ENCODE peak calls at places on chromosomes 6 and 20, in six cellular contexts. One of them, this sample, is unnamed.
A peak's percentile ranks its signal among the peaks of the same experiment; 100 is the strongest.

GRCh38 chr6:137637161-137637560 is 143.0 kb upstream of the OLIG3 start:
- DNase-seq in uterus: no peak
- DNase-seq in GM06990: no peak
- DNase-seq in mammary epithelial cell: peak; percentile 76
- DNase-seq in fibroblast of the aortic adventitia: peak; percentile 100
- DNase-seq in psoas muscle: no peak
- DNase-seq in this sample: peak; percentile 81

GRCh38 chr6:104959453-104959858 is 2.5 kb downstream of the LIN28B start:
- DNase-seq in uterus: no peak
- DNase-seq in GM06990: no peak
- DNase-seq in mammary epithelial cell: no peak
- DNase-seq in fibroblast of the aortic adventitia: no peak
- DNase-seq in psoas muscle: no peak
- DNase-seq in this sample: no peak

GRCh38 chr20:25285856-25286798 is 38.2 kb downstream of the PYGB start:
- DNase-seq in uterus: peak; percentile 12
- DNase-seq in GM06990: no peak
- DNase-seq in mammary epithelial cell: no peak
- DNase-seq in fibroblast of the aortic adventitia: no peak
- DNase-seq in psoas muscle: no peak
- DNase-seq in this sample: no peak

GRCh38 chr6:88983532-88983931 is 20.1 kb upstream of the RNGTT start:
- DNase-seq in uterus: no peak
- DNase-seq in GM06990: no peak
- DNase-seq in mammary epithelial cell: peak; percentile 19
- DNase-seq in fibroblast of the aortic adventitia: peak; percentile 68
- DNase-seq in psoas muscle: peak; percentile 19
- DNase-seq in this sample: peak; percentile 26

GRCh38 chr6:161694995-161695394 is 421.1 kb upstream of the AGPAT4 start:
- DNase-seq in uterus: no peak
- DNase-seq in GM06990: no peak
- DNase-seq in mammary epithelial cell: no peak
- DNase-seq in fibroblast of the aortic adventitia: peak; percentile 33
- DNase-seq in psoas muscle: no peak
- DNase-seq in this sample: peak; percentile 44

GRCh38 chr6:136750821-136751220 is 41.5 kb downstream of the MAP3K5 start:
- DNase-seq in uterus: no peak
- DNase-seq in GM06990: no peak
- DNase-seq in mammary epithelial cell: no peak
- DNase-seq in fibroblast of the aortic adventitia: peak; percentile 10
- DNase-seq in psoas muscle: no peak
- DNase-seq in this sample: peak; percentile 36

GRCh38 chr6:144581807-144582537 is 296.8 kb downstream of the UTRN start:
- DNase-seq in uterus: no peak
- DNase-seq in GM06990: no peak
- DNase-seq in mammary epithelial cell: no peak
- DNase-seq in fibroblast of the aortic adventitia: peak; percentile 43
- DNase-seq in psoas muscle: no peak
- DNase-seq in this sample: peak; percentile 28

GRCh38 chr20:56430471-56430870 is 18.4 kb downstream of the CASS4 start:
- DNase-seq in uterus: no peak
- DNase-seq in GM06990: no peak
- DNase-seq in mammary epithelial cell: no peak
- DNase-seq in fibroblast of the aortic adventitia: no peak
- DNase-seq in psoas muscle: no peak
- DNase-seq in this sample: no peak

GRCh38 chr6:111764238-111765182 is 108.7 kb downstream of the FYN start:
- DNase-seq in uterus: no peak
- DNase-seq in GM06990: peak; percentile 66
- DNase-seq in mammary epithelial cell: no peak
- DNase-seq in fibroblast of the aortic adventitia: no peak
- DNase-seq in psoas muscle: no peak
- DNase-seq in this sample: peak; percentile 93

GRCh38 chr6:65117854-65118409 is 589.1 kb downstream of the EYS start:
- DNase-seq in uterus: no peak
- DNase-seq in GM06990: no peak
- DNase-seq in mammary epithelial cell: no peak
- DNase-seq in fibroblast of the aortic adventitia: no peak
- DNase-seq in psoas muscle: no peak
- DNase-seq in this sample: no peak

GRCh38 chr6:10300071-10300470 is 114.8 kb downstream of the TFAP2A start:
- DNase-seq in uterus: no peak
- DNase-seq in GM06990: no peak
- DNase-seq in mammary epithelial cell: peak; percentile 80
- DNase-seq in fibroblast of the aortic adventitia: no peak
- DNase-seq in psoas muscle: no peak
- DNase-seq in this sample: peak; percentile 14

GRCh38 chr6:127737009-127737486 is 160.1 kb downstream of the C6orf58 start:
- DNase-seq in uterus: peak; percentile 17
- DNase-seq in GM06990: peak; percentile 1
- DNase-seq in mammary epithelial cell: peak; percentile 50
- DNase-seq in fibroblast of the aortic adventitia: peak; percentile 79
- DNase-seq in psoas muscle: no peak
- DNase-seq in this sample: peak; percentile 63

GRCh38 chr6:57069920-57070331 is 20.1 kb upstream of the ZNF451 start:
- DNase-seq in uterus: no peak
- DNase-seq in GM06990: no peak
- DNase-seq in mammary epithelial cell: no peak
- DNase-seq in fibroblast of the aortic adventitia: peak; percentile 52
- DNase-seq in psoas muscle: no peak
- DNase-seq in this sample: no peak

GRCh38 chr6:163530406-163530805 is 115.9 kb downstream of the QKI start:
- DNase-seq in uterus: no peak
- DNase-seq in GM06990: no peak
- DNase-seq in mammary epithelial cell: no peak
- DNase-seq in fibroblast of the aortic adventitia: no peak
- DNase-seq in psoas muscle: no peak
- DNase-seq in this sample: no peak

GRCh38 chr20:59751075-59751711 is 146.9 kb downstream of the PHACTR3 start:
- DNase-seq in uterus: peak; percentile 22
- DNase-seq in GM06990: peak; percentile 71
- DNase-seq in mammary epithelial cell: peak; percentile 42
- DNase-seq in fibroblast of the aortic adventitia: peak; percentile 9
- DNase-seq in psoas muscle: peak; percentile 65
- DNase-seq in this sample: peak; percentile 86

GRCh38 chr6:85078071-85078470 is 313.7 kb upstream of the TBX18 start:
- DNase-seq in uterus: no peak
- DNase-seq in GM06990: no peak
- DNase-seq in mammary epithelial cell: peak; percentile 91
- DNase-seq in fibroblast of the aortic adventitia: peak; percentile 78
- DNase-seq in psoas muscle: no peak
- DNase-seq in this sample: no peak

GRCh38 chr6:144152334-144152900 is 2.1 kb downstream of the STX11 start:
- DNase-seq in uterus: no peak
- DNase-seq in GM06990: no peak
- DNase-seq in mammary epithelial cell: peak; percentile 2
- DNase-seq in fibroblast of the aortic adventitia: no peak
- DNase-seq in psoas muscle: no peak
- DNase-seq in this sample: no peak

GRCh38 chr6:163572612-163573011 is 158.1 kb downstream of the QKI start:
- DNase-seq in uterus: no peak
- DNase-seq in GM06990: no peak
- DNase-seq in mammary epithelial cell: no peak
- DNase-seq in fibroblast of the aortic adventitia: no peak
- DNase-seq in psoas muscle: no peak
- DNase-seq in this sample: no peak

GRCh38 chr6:142696689-142697088 is 248.3 kb downstream of the HIVEP2 start:
- DNase-seq in uterus: peak; percentile 35
- DNase-seq in GM06990: no peak
- DNase-seq in mammary epithelial cell: peak; percentile 35
- DNase-seq in fibroblast of the aortic adventitia: no peak
- DNase-seq in psoas muscle: peak; percentile 29
- DNase-seq in this sample: no peak

GRCh38 chr20:25230177-25230831 is 17.6 kb upstream of the PYGB start:
- DNase-seq in uterus: no peak
- DNase-seq in GM06990: no peak
- DNase-seq in mammary epithelial cell: no peak
- DNase-seq in fibroblast of the aortic adventitia: peak; percentile 64
- DNase-seq in psoas muscle: no peak
- DNase-seq in this sample: peak; percentile 37

GRCh38 chr6:97026298-97026697 is 101.8 kb downstream of the KLHL32 start:
- DNase-seq in uterus: no peak
- DNase-seq in GM06990: no peak
- DNase-seq in mammary epithelial cell: no peak
- DNase-seq in fibroblast of the aortic adventitia: no peak
- DNase-seq in psoas muscle: no peak
- DNase-seq in this sample: no peak

GRCh38 chr6:126051739-126052138 is 65.4 kb downstream of the TRMT11 start:
- DNase-seq in uterus: no peak
- DNase-seq in GM06990: no peak
- DNase-seq in mammary epithelial cell: no peak
- DNase-seq in fibroblast of the aortic adventitia: no peak
- DNase-seq in psoas muscle: no peak
- DNase-seq in this sample: no peak

GRCh38 chr6:75748743-75749538 is at the start of gene MYO6:
- DNase-seq in uterus: peak; percentile 44
- DNase-seq in GM06990: peak; percentile 83
- DNase-seq in mammary epithelial cell: peak; percentile 68
- DNase-seq in fibroblast of the aortic adventitia: peak; percentile 56
- DNase-seq in psoas muscle: peak; percentile 77
- DNase-seq in this sample: peak; percentile 79

GRCh38 chr6:121756643-121757042 is 321.2 kb downstream of the GJA1 start:
- DNase-seq in uterus: no peak
- DNase-seq in GM06990: no peak
- DNase-seq in mammary epithelial cell: no peak
- DNase-seq in fibroblast of the aortic adventitia: peak; percentile 54
- DNase-seq in psoas muscle: no peak
- DNase-seq in this sample: no peak

GRCh38 chr6:35386989-35387388 is 44.6 kb downstream of the PPARD start:
- DNase-seq in uterus: no peak
- DNase-seq in GM06990: no peak
- DNase-seq in mammary epithelial cell: no peak
- DNase-seq in fibroblast of the aortic adventitia: no peak
- DNase-seq in psoas muscle: no peak
- DNase-seq in this sample: no peak

GRCh38 chr6:15839969-15840541 is 177.2 kb upstream of the DTNBP1 start:
- DNase-seq in uterus: no peak
- DNase-seq in GM06990: no peak
- DNase-seq in mammary epithelial cell: no peak
- DNase-seq in fibroblast of the aortic adventitia: no peak
- DNase-seq in psoas muscle: no peak
- DNase-seq in this sample: no peak

DNA sequence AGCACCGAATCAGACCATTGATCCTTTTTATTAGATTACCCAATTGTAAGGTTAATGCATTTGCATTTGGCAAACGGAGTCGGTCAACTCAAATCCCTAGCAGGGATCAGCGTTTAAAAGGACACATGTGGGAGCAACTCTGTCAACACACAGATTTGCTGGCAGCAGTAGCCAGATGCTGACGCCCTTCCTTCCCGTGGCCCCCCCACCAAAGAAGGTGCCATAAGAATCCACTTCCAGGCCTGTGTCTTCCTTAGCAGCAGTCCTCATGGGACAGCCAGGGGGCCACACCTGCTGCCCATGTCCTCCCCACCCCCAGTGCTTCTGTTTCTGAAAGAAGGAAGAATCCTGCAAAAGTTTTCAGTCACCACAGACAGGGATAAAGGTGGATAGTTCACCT is 24.5 kb upstream of the MAFB start:
- DNase-seq in uterus: no peak
- DNase-seq in GM06990: no peak
- DNase-seq in mammary epithelial cell: no peak
- DNase-seq in fibroblast of the aortic adventitia: no peak
- DNase-seq in psoas muscle: no peak
- DNase-seq in this sample: no peak
- TF ChIP-seq CTCF in uterus: no peak
- TF ChIP-seq CTCF in GM06990: no peak
- TF ChIP-seq CTCF in mammary epithelial cell: no peak
- TF ChIP-seq CTCF in fibroblast of the aortic adventitia: no peak
- TF ChIP-seq CTCF in psoas muscle: no peak
- TF ChIP-seq CTCF in this sample: no peak

GRCh38 chr20:34729416-34729815 is 25.3 kb downstream of the TP53INP2 start:
- DNase-seq in uterus: no peak
- DNase-seq in GM06990: no peak
- DNase-seq in mammary epithelial cell: no peak
- DNase-seq in fibroblast of the aortic adventitia: no peak
- DNase-seq in psoas muscle: no peak
- DNase-seq in this sample: no peak

GRCh38 chr20:34736106-34736505 is 32.0 kb downstream of the TP53INP2 start:
- DNase-seq in uterus: no peak
- DNase-seq in GM06990: no peak
- DNase-seq in mammary epithelial cell: no peak
- DNase-seq in fibroblast of the aortic adventitia: no peak
- DNase-seq in psoas muscle: peak; percentile 27
- DNase-seq in this sample: no peak

DNA sequence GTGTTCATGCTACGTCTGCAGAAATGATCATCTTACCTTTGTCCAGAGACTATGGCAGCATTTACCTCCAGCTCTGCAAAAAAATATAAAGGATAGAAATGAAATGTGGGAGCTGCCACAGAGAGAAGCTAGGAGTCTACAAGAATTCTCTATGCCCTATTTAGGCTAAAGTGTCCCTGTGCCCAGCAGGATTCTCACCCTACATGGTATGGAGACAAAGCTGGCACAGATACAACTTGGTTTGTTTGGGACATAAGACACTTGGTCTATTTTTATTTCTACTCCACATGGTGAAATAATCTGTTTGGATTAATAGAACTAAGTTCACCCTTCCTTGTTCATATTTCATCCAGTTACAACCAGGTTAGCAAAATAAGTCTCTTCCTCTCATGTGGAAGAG is 28.4 kb downstream of the TP53INP2 start:
- DNase-seq in uterus: no peak
- DNase-seq in GM06990: no peak
- DNase-seq in mammary epithelial cell: no peak
- DNase-seq in fibroblast of the aortic adventitia: no peak
- DNase-seq in psoas muscle: no peak
- DNase-seq in this sample: no peak
- H3K4me3 ChIP-seq in uterus: no peak overlapping the region
- H3K4me3 ChIP-seq in GM06990: no peak overlapping the region
- H3K4me3 ChIP-seq in mammary epithelial cell: no peak overlapping the region
- H3K4me3 ChIP-seq in fibroblast of the aortic adventitia: no peak overlapping the region
- H3K4me3 ChIP-seq in psoas muscle: no peak overlapping the region
- H3K4me3 ChIP-seq in this sample: no peak overlapping the region

DNA sequence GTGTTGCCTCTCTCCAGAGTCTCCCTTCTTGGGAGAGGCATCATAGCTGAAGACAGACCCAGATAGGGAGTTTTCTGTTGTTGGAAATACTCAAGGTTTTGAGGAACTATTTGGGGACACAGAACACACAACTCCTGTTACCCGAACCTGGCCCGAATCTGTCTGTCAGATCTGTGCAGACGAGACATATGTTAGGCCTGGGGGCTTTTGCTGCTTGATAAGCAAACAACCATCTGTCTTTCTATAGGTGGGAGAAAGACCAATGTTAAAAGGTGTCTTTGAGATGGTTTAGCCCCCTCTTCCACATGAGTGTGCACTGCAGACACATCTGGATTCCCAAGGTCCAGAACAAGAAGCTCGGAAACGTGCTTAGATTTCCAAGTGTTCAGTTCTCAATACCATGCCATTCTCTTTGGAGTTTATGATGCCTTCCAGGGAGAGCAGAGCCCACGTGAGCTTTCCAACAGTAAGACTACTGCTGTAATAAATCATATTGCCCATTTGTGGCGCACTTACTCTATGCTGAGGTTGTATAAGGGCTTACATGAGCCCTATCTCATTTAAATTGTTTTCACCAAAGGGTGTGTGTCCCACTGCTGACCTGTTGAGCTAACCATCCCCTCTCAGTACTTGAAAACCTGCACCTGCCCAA is 3.8 kb upstream of the STX16 start:
- DNase-seq in uterus: no peak
- DNase-seq in GM06990: no peak
- DNase-seq in mammary epithelial cell: no peak
- DNase-seq in fibroblast of the aortic adventitia: no peak
- DNase-seq in psoas muscle: no peak
- DNase-seq in this sample: peak; percentile 27
- TF ChIP-seq CTCF in uterus: no peak
- TF ChIP-seq CTCF in GM06990: no peak
- TF ChIP-seq CTCF in mammary epithelial cell: no peak
- TF ChIP-seq CTCF in fibroblast of the aortic adventitia: no peak
- TF ChIP-seq CTCF in psoas muscle: no peak
- TF ChIP-seq CTCF in this sample: peak; percentile 7

GRCh38 chr20:38159949-38160756 is 4.9 kb downstream of the TGM2 start:
- DNase-seq in uterus: no peak
- DNase-seq in GM06990: no peak
- DNase-seq in mammary epithelial cell: no peak
- DNase-seq in fibroblast of the aortic adventitia: no peak
- DNase-seq in psoas muscle: no peak
- DNase-seq in this sample: no peak
- H3K4me3 ChIP-seq in uterus: no peak overlapping the region
- H3K4me3 ChIP-seq in GM06990: no peak overlapping the region
- H3K4me3 ChIP-seq in mammary epithelial cell: no peak overlapping the region
- H3K4me3 ChIP-seq in fibroblast of the aortic adventitia: no peak overlapping the region
- H3K4me3 ChIP-seq in psoas muscle: no peak overlapping the region
- H3K4me3 ChIP-seq in this sample: no peak overlapping the region